ENCODE peak calls at places on chromosomes 13 and 19, in five cellular contexts. Y is fibroblast of lung, N is cardiac muscle cell, E is heart right ventricle, W is PC-9. O is an unnamed sample. For H3K4me1, the result is how much of the 10 kb centered on the place peaks cover.

GRCh38 chr13:30373727-30374126 is 48.6 kb upstream of the UBE2L5 start:
- DNase-seq in Y (no peak), N (no peak), E (no peak), W (no peak), O (no peak)

GRCh38 chr19:32342695-32343094 is 2.7 kb upstream of the ZNF507 start:
- DNase-seq in Y (no peak), N (no peak), E (no peak), W (no peak), O (no peak)

GRCh38 chr19:39303373-39304184 is 7.4 kb downstream of the IFNL1 start:
- DNase-seq in Y (no peak), N (no peak), E (no peak), W (no peak), O (no peak)

GRCh38 chr13:96947343-96947910 is 46.8 kb downstream of the OXGR1 start:
- DNase-seq in Y (no peak), N (no peak), E (no peak), W (no peak), O (no peak)

GRCh38 chr13:98478134-98479129 is 98.5 kb downstream of the STK24 start:
- DNase-seq in Y (peak), N (peak), E (no peak), W (no peak), O (no peak)

GRCh38 chr19:41998246-41999020 is 4.4 kb upstream of the ATP1A3 start:
- DNase-seq in Y (peak), N (peak), E (no peak), W (peak), O (peak)

GRCh38 chr19:20078696-20079095 is 896 bp downstream of the ZNF90 start:
- DNase-seq in Y (peak), N (peak), E (peak), W (peak), O (peak)

GRCh38 chr19:47231215-47232054 is 436 bp upstream of the BBC3 start:
- DNase-seq in Y (peak), N (peak), E (peak), W (peak), O (peak)

GRCh38 chr13:47459512-47459911 is 541.6 kb downstream of the SUCLA2 start:
- DNase-seq in Y (peak), N (peak), E (no peak), W (no peak), O (no peak)

GRCh38 chr13:114022309-114022669 is 48.4 kb upstream of the C13orf46 start:
- DNase-seq in Y (no peak), N (no peak), E (no peak), W (no peak), O (no peak)

GRCh38 chr19:18639706-18640105 is 2.9 kb downstream of the KLHL26 start:
- DNase-seq in Y (peak), N (no peak), E (no peak), W (no peak), O (no peak)

GRCh38 chr19:8310342-8311055 is 2.3 kb upstream of the CD320 start:
- DNase-seq in Y (no peak), N (no peak), E (peak), W (no peak), O (no peak)

DNA sequence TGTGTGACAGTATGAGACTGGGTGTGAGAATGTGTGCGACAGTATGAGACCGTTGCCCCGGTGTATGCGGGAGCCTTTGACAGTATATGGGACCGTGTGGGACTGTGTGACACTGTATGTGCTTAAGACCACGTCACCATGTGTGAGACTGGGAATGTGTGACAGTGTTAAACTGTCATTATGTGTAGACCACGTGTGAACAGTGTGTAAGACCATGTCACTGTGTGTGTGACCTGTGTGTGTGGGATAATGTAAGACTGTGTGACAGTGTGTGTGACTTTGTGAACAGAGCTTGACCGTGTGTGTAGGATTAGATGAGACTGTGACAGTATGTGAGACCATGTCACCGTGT is 549 bp downstream of the ZNF583 start:
- DNase-seq in Y (no peak), N (no peak), E (no peak), W (no peak), O (no peak)
- H3K27ac ChIP-seq in Y (peak), N (no peak), E (peak), W (no peak), O (no peak)

GRCh38 chr13:106105153-106105552 is 430.3 kb downstream of the EFNB2 start:
- DNase-seq in Y (no peak), N (no peak), E (no peak), W (no peak), O (no peak)

GRCh38 chr13:106101201-106101600 is 434.3 kb downstream of the EFNB2 start:
- DNase-seq in Y (no peak), N (no peak), E (no peak), W (no peak), O (no peak)

GRCh38 chr13:106104281-106104901 is 431.1 kb downstream of the EFNB2 start:
- DNase-seq in Y (peak), N (peak), E (no peak), W (peak), O (peak)

GRCh38 chr13:106102776-106103175 is 432.7 kb downstream of the EFNB2 start:
- DNase-seq in Y (no peak), N (no peak), E (no peak), W (no peak), O (no peak)

GRCh38 chr13:106103779-106104178 is 431.7 kb downstream of the EFNB2 start:
- DNase-seq in Y (no peak), N (peak), E (no peak), W (peak), O (peak)
- H3K4me1 ChIP-seq in Y (under half), N (under half), E (under half), W (half or more), O (under half)

DNA sequence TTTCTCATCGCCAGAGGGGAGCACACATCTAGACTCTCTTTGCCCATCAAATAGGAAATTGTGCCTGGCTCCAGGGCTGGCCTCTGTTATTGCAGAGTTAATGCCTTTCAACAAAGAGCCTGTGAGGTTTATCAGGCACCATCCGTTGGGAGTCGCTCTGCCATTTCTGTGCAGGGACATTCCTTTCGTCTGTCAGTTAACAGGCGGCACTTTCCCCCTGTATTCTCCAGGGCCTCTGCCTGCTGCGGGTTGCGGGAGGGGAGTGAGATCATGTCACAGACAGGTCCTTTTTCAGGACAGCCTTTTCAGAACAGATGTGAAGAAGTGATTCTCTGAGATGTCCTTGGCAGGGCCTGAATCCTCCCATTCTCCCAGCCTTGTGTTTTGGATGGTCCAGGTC is 14.8 kb downstream of the SERP2 start:
- DNase-seq in Y (no peak), N (no peak), E (no peak), W (no peak), O (no peak)
- H3K27ac ChIP-seq in Y (no peak), N (peak), E (no peak), W (no peak), O (no peak)

GRCh38 chr13:67466569-67466968 is 236.4 kb upstream of the PCDH9 start:
- DNase-seq in Y (no peak), N (no peak), E (no peak), W (no peak), O (no peak)
- H3K4me1 ChIP-seq in Y (under half), N (under half), E (under half), W (under half), O (under half)

GRCh38 chr19:16400911-16401675 is 70.7 kb downstream of the EPS15L1 start:
- DNase-seq in Y (no peak), N (no peak), E (no peak), W (no peak), O (no peak)

GRCh38 chr19:16394681-16395375 is 70.2 kb downstream of the KLF2 start:
- DNase-seq in Y (peak), N (peak), E (no peak), W (no peak), O (no peak)

GRCh38 chr19:16402076-16402475 is 69.7 kb downstream of the EPS15L1 start:
- DNase-seq in Y (no peak), N (no peak), E (no peak), W (no peak), O (no peak)

GRCh38 chr19:16397791-16398529 is 73.3 kb downstream of the KLF2 start:
- DNase-seq in Y (no peak), N (no peak), E (no peak), W (no peak), O (no peak)

GRCh38 chr19:16398530-16399241 is 73.1 kb downstream of the EPS15L1 start:
- DNase-seq in Y (no peak), N (peak), E (no peak), W (no peak), O (no peak)
- H3K27ac ChIP-seq in Y (no peak), N (no peak), E (peak), W (no peak), O (no peak)

GRCh38 chr19:6048348-6048747 is 62.0 kb downstream of the RFX2 start:
- DNase-seq in Y (no peak), N (no peak), E (no peak), W (no peak), O (no peak)
- H3K4me1 ChIP-seq in Y (under half), N (under half), E (under half), W (under half), O (under half)

GRCh38 chr19:3572855-3573161 is at the start of gene HMG20B:
- DNase-seq in Y (no peak), N (no peak), E (no peak), W (no peak), O (no peak)

GRCh38 chr19:3573162-3573857 is 566 bp downstream of the HMG20B start:
- DNase-seq in Y (no peak), N (no peak), E (no peak), W (no peak), O (no peak)

GRCh38 chr19:3573858-3574637 is 1.3 kb downstream of the HMG20B start:
- DNase-seq in Y (peak), N (peak), E (peak), W (peak), O (peak)

GRCh38 chr19:3570619-3571018 is 2.1 kb upstream of the HMG20B start:
- DNase-seq in Y (no peak), N (no peak), E (no peak), W (no peak), O (no peak)

DNA sequence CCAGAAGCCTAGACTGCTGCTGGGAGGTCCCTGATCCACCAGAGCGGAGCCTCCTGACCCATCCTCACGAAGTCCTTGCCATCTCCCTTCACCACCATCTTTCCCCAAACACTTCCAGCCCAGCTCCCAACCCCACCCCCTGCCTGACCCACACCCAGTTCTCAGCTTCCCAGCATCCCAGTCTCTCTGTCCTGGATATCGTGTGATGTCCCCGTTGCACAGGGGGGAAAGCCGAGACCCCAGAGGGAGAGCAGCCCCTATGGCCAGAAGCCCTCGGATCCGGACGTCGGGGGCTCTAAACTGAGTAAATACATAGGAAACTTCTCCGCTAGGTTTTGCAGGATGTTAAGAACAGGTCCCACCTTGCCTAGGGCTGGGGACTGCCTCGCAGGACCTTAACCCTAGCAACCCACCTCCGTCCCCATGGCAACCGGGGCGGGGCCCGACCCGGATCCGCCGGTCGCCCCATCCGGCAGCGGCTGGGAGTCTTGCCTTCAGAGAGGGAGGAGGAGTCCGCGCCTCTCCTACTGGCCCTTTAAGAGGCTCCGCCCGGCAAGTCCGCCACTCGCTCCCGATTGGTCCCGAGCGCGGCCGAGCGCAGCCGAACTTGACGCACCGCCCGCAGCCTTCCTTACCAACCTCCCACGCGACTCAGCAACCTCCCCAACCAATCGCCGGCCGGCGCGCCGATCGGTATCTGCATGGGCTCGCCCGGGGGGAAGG is 451 bp upstream of the HMG20B start:
- DNase-seq in Y (peak), N (peak), E (peak), W (peak), O (peak)
- H3K27ac ChIP-seq in Y (peak), N (no peak), E (peak), W (no peak), O (no peak)

O was measured in small intestine.